ENCODE peak calls at places on chromosomes 16 and 17, in eight cellular contexts. W is NAMALWA; Y is BJ; R is CD4-positive, alpha-beta T cell; C is activated B cell treated with CpG ODN at 0.5 μM for 24 hours; P is stimulated activated CD4-positive, alpha-beta T cell treated with anti-CD3 and anti-CD28 coated beads, Interleukin-2, amount 100 ng/mL, for 48 hours; N is IMR-90; Q is posterior cingulate gyrus. K is an unnamed sample.

GRCh38 chr16:24761526-24761925 is 32.1 kb downstream of the TNRC6A start:
- DNase-seq in N (no peak), Y (no peak), C (no peak), P (no peak), W (no peak), R (no peak), Q (no peak), K (no peak)

GRCh38 chr16:81263470-81264200 is 25.1 kb downstream of the BCO1 start:
- DNase-seq in N (peak; percentile 45), W (no peak), C (no peak), Q (no peak), Y (no peak), R (no peak), P (no peak), K (no peak)

GRCh38 chr16:49661465-49662187 is 194.3 kb downstream of the ZNF423 start:
- DNase-seq in C (no peak), W (no peak), P (no peak), R (no peak), Y (no peak), N (no peak), Q (no peak), K (peak; percentile 71)

GRCh38 chr17:75808905-75809621 is 24.5 kb downstream of the UNK start:
- DNase-seq in N (peak; percentile 37), Q (no peak), P (no peak), C (no peak), W (no peak), R (no peak), Y (no peak), K (peak; percentile 96)

GRCh38 chr16:89072216-89073130 is 21.2 kb upstream of the ACSF3 start:
- DNase-seq in N (no peak), Y (no peak), R (no peak), W (no peak), Q (no peak), C (no peak), P (no peak), K (no peak)

GRCh38 chr17:67054011-67054591 is 9.7 kb downstream of the CACNG1 start:
- DNase-seq in R (no peak), Y (no peak), Q (no peak), W (no peak), P (no peak), C (no peak), N (no peak), K (peak; percentile 67)

GRCh38 chr16:87657621-87658192 is 55.4 kb downstream of the JPH3 start:
- DNase-seq in C (no peak), Q (no peak), N (no peak), W (peak; percentile 78), R (no peak), P (no peak), Y (no peak), K (no peak)

GRCh38 chr17:30369995-30370394 is 8.7 kb upstream of the CPD start:
- DNase-seq in Y (no peak), C (no peak), W (no peak), N (peak; percentile 46), P (no peak), Q (no peak), R (no peak), K (no peak)

GRCh38 chr16:4410335-4411075 is 5.9 kb downstream of the CORO7 start:
- DNase-seq in Q (no peak), W (no peak), R (no peak), P (no peak), Y (peak; percentile 72), N (peak; percentile 98), C (no peak), K (peak; percentile 91)

GRCh38 chr16:56279132-56279531 is 87.8 kb downstream of the GNAO1 start:
- DNase-seq in R (peak; percentile 6), N (no peak), Q (no peak), Y (no peak), C (no peak), W (no peak), P (peak; percentile 7), K (no peak)

GRCh38 chr16:78926723-78927200 is 673.8 kb downstream of the MAF start:
- DNase-seq in W (no peak), C (no peak), N (no peak), P (no peak), Y (no peak), Q (no peak), R (no peak), K (no peak)

GRCh38 chr16:16143038-16143763 is 80.1 kb downstream of the ABCC6 start:
- DNase-seq in W (peak; percentile 63), Q (no peak), Y (no peak), C (no peak), P (no peak), N (no peak), R (no peak), K (peak; percentile 67)

GRCh38 chr16:51149721-51150158 is 1.3 kb downstream of the SALL1 start:
- DNase-seq in Q (no peak), C (no peak), P (no peak), N (no peak), W (no peak), Y (no peak), R (no peak), K (no peak)

GRCh38 chr16:75491876-75492275 is 3.4 kb downstream of the CHST6 start:
- DNase-seq in Q (peak; percentile 61), Y (no peak), W (peak; percentile 70), N (no peak), P (no peak), R (no peak), C (no peak), K (peak; percentile 86)

GRCh38 chr17:50213026-50214015 is 11.9 kb upstream of the COL1A1 start:
- DNase-seq in Q (no peak), P (no peak), N (peak; percentile 51), R (no peak), C (no peak), W (peak; percentile 24), Y (no peak), K (peak; percentile 26)

GRCh38 chr17:15883617-15884111 is 61.3 kb upstream of the ADORA2B start:
- DNase-seq in C (no peak), P (no peak), N (peak; percentile 93), Q (no peak), Y (peak; percentile 51), W (no peak), R (no peak), K (peak; percentile 73)

GRCh38 chr17:48721009-48721402 is 1.3 kb downstream of the PRAC1 start:
- DNase-seq in C (no peak), Q (no peak), Y (no peak), P (no peak), R (no peak), N (no peak), W (no peak), K (no peak)

GRCh38 chr17:27976331-27976730 is 66.1 kb upstream of the NLK start:
- DNase-seq in Y (no peak), N (no peak), P (no peak), Q (no peak), R (no peak), C (no peak), W (no peak), K (no peak)

GRCh38 chr17:41975099-41976083 is 8.8 kb downstream of the CNP start:
- DNase-seq in Q (no peak), W (no peak), N (peak; percentile 69), C (no peak), R (no peak), P (no peak), Y (no peak), K (peak; percentile 94)

GRCh38 chr17:81160306-81160705 is 5.0 kb upstream of the PVALEF start:
- DNase-seq in Y (no peak), Q (no peak), W (no peak), C (no peak), R (no peak), N (no peak), P (no peak), K (peak; percentile 94)

GRCh38 chr17:31310260-31310659 is 3.6 kb downstream of the EVI2B start:
- DNase-seq in Y (no peak), N (no peak), Q (no peak), W (peak; percentile 78), P (no peak), C (no peak), R (peak; percentile 59), K (no peak)

GRCh38 chr17:61475726-61476125 is 23.5 kb downstream of the TBX4 start:
- DNase-seq in W (no peak), P (no peak), C (no peak), Q (no peak), Y (no peak), N (peak; percentile 77), R (no peak), K (no peak)

GRCh38 chr17:36679815-36680467 is 78.6 kb downstream of the MRM1 start:
- DNase-seq in R (no peak), C (no peak), Q (no peak), Y (no peak), W (no peak), N (no peak), P (no peak), K (no peak)

GRCh38 chr17:44004761-44005526 is 522 bp downstream of the NAGS start:
- DNase-seq in W (no peak), Q (no peak), P (no peak), C (peak; percentile 35), Y (no peak), R (no peak), N (no peak), K (peak; percentile 65)

GRCh38 chr17:77280304-77280910 is 139.6 kb downstream of the SEC14L1 start:
- DNase-seq in N (peak; percentile 84), P (no peak), R (no peak), C (no peak), Y (no peak), W (no peak), Q (no peak), K (peak; percentile 96)

GRCh38 chr16:8677481-8677880 is 3.1 kb downstream of the ABAT start:
- DNase-seq in W (no peak), P (no peak), N (no peak), Q (no peak), Y (no peak), R (no peak), C (no peak), K (peak; percentile 86)

GRCh38 chr16:85569615-85570212 is 43.4 kb upstream of the GSE1 start:
- DNase-seq in W (peak; percentile 53), R (no peak), P (no peak), N (peak; percentile 78), C (no peak), Q (no peak), Y (no peak), K (peak; percentile 95)

GRCh38 chr16:24635900-24636610 is 93.4 kb upstream of the TNRC6A start:
- DNase-seq in Q (peak; percentile 38), C (no peak), N (peak; percentile 91), R (no peak), W (no peak), Y (peak; percentile 75), P (no peak), K (peak; percentile 82)

GRCh38 chr16:24984903-24985675 is 30.1 kb downstream of the ARHGAP17 start:
- DNase-seq in P (no peak), C (no peak), W (no peak), Y (no peak), R (no peak), N (no peak), Q (no peak), K (peak; percentile 81)

GRCh38 chr17:34817252-34817651 is 144.0 kb downstream of the CCT6B start:
- DNase-seq in Y (no peak), W (no peak), C (no peak), R (no peak), Q (no peak), P (no peak), N (no peak), K (no peak)

GRCh38 chr16:69942099-69942491 is 9.0 kb upstream of the CLEC18A start:
- DNase-seq in Y (no peak), N (no peak), W (no peak), R (no peak), P (no peak), C (no peak), Q (no peak), K (no peak)

GRCh38 chr17:71423871-71424546 is 696.8 kb upstream of the SOX9 start:
- DNase-seq in R (no peak), C (no peak), Q (no peak), P (no peak), W (no peak), N (peak; percentile 76), Y (no peak), K (no peak)

GRCh38 chr16:29977063-29977462 is 3.4 kb downstream of the TAOK2 start:
- DNase-seq in Q (no peak), N (no peak), Y (no peak), W (no peak), P (no peak), C (no peak), R (no peak), K (no peak)

GRCh38 chr16:3807425-3808123 is 72.9 kb downstream of the CREBBP start:
- DNase-seq in Q (no peak), Y (no peak), P (no peak), W (no peak), R (no peak), N (no peak), C (no peak), K (no peak)

K was measured in osteoblast.